ENCODE peak calls at places on chromosomes 11 and 22, in five cellular contexts. One of them, this sample, is unnamed.

GRCh38 chr11:129278586-129279319 is 86.6 kb upstream of the ARHGAP32 start:
- DNase-seq in Daoy: peak
- DNase-seq in Right ventricle myocardium superior: no peak
- DNase-seq in activated CD4-positive, alpha-beta T cell treated with anti-CD3 and anti-CD28 coated beads, Interleukin-2, amount 50 U/mL, for 24 hours: no peak
- DNase-seq in ovary: peak
- DNase-seq in this sample: no peak

GRCh38 chr11:35260342-35260985 is 121.5 kb downstream of the CD44 start:
- DNase-seq in Daoy: peak
- DNase-seq in Right ventricle myocardium superior: no peak
- DNase-seq in activated CD4-positive, alpha-beta T cell treated with anti-CD3 and anti-CD28 coated beads, Interleukin-2, amount 50 U/mL, for 24 hours: no peak
- DNase-seq in ovary: no peak
- DNase-seq in this sample: no peak

GRCh38 chr11:975824-976223 is 50.2 kb downstream of the AP2A2 start:
- DNase-seq in Daoy: peak
- DNase-seq in Right ventricle myocardium superior: no peak
- DNase-seq in activated CD4-positive, alpha-beta T cell treated with anti-CD3 and anti-CD28 coated beads, Interleukin-2, amount 50 U/mL, for 24 hours: no peak
- DNase-seq in ovary: no peak
- DNase-seq in this sample: peak

GRCh38 chr11:19868281-19868821 is 155.7 kb downstream of the NAV2 start:
- DNase-seq in Daoy: peak
- DNase-seq in Right ventricle myocardium superior: peak
- DNase-seq in activated CD4-positive, alpha-beta T cell treated with anti-CD3 and anti-CD28 coated beads, Interleukin-2, amount 50 U/mL, for 24 hours: no peak
- DNase-seq in ovary: no peak
- DNase-seq in this sample: no peak

GRCh38 chr11:11519184-11519583 is 102.6 kb downstream of the GALNT18 start:
- DNase-seq in Daoy: peak
- DNase-seq in Right ventricle myocardium superior: no peak
- DNase-seq in activated CD4-positive, alpha-beta T cell treated with anti-CD3 and anti-CD28 coated beads, Interleukin-2, amount 50 U/mL, for 24 hours: no peak
- DNase-seq in ovary: no peak
- DNase-seq in this sample: no peak

GRCh38 chr11:103016031-103016430 is 60.5 kb upstream of the MMP13 start:
- DNase-seq in Daoy: no peak
- DNase-seq in Right ventricle myocardium superior: no peak
- DNase-seq in activated CD4-positive, alpha-beta T cell treated with anti-CD3 and anti-CD28 coated beads, Interleukin-2, amount 50 U/mL, for 24 hours: no peak
- DNase-seq in ovary: no peak
- DNase-seq in this sample: no peak

GRCh38 chr11:129391350-129391749 is 15.7 kb downstream of the BARX2 start:
- DNase-seq in Daoy: no peak
- DNase-seq in Right ventricle myocardium superior: no peak
- DNase-seq in activated CD4-positive, alpha-beta T cell treated with anti-CD3 and anti-CD28 coated beads, Interleukin-2, amount 50 U/mL, for 24 hours: no peak
- DNase-seq in ovary: no peak
- DNase-seq in this sample: no peak

GRCh38 chr11:45924036-45924915 is 1.8 kb downstream of the LARGE2 start:
- DNase-seq in Daoy: no peak
- DNase-seq in Right ventricle myocardium superior: peak
- DNase-seq in activated CD4-positive, alpha-beta T cell treated with anti-CD3 and anti-CD28 coated beads, Interleukin-2, amount 50 U/mL, for 24 hours: no peak
- DNase-seq in ovary: peak
- DNase-seq in this sample: no peak

GRCh38 chr22:49657275-49657973 is 170.2 kb downstream of the BRD1 start:
- DNase-seq in Daoy: peak
- DNase-seq in Right ventricle myocardium superior: peak
- DNase-seq in activated CD4-positive, alpha-beta T cell treated with anti-CD3 and anti-CD28 coated beads, Interleukin-2, amount 50 U/mL, for 24 hours: peak
- DNase-seq in ovary: no peak
- DNase-seq in this sample: no peak

GRCh38 chr11:61853698-61854169 is 25.6 kb downstream of the FADS2 start:
- DNase-seq in Daoy: no peak
- DNase-seq in Right ventricle myocardium superior: no peak
- DNase-seq in activated CD4-positive, alpha-beta T cell treated with anti-CD3 and anti-CD28 coated beads, Interleukin-2, amount 50 U/mL, for 24 hours: no peak
- DNase-seq in ovary: no peak
- DNase-seq in this sample: no peak

GRCh38 chr11:57073121-57073520 is 84.4 kb downstream of the OR5AK2 start:
- DNase-seq in Daoy: no peak
- DNase-seq in Right ventricle myocardium superior: no peak
- DNase-seq in activated CD4-positive, alpha-beta T cell treated with anti-CD3 and anti-CD28 coated beads, Interleukin-2, amount 50 U/mL, for 24 hours: no peak
- DNase-seq in ovary: no peak
- DNase-seq in this sample: no peak

GRCh38 chr11:45162064-45162375 is 15.6 kb downstream of the PRDM11 start:
- DNase-seq in Daoy: no peak
- DNase-seq in Right ventricle myocardium superior: no peak
- DNase-seq in activated CD4-positive, alpha-beta T cell treated with anti-CD3 and anti-CD28 coated beads, Interleukin-2, amount 50 U/mL, for 24 hours: no peak
- DNase-seq in ovary: no peak
- DNase-seq in this sample: no peak

GRCh38 chr11:65308281-65308891 is 6.3 kb upstream of the CDC42EP2 start:
- DNase-seq in Daoy: peak
- DNase-seq in Right ventricle myocardium superior: peak
- DNase-seq in activated CD4-positive, alpha-beta T cell treated with anti-CD3 and anti-CD28 coated beads, Interleukin-2, amount 50 U/mL, for 24 hours: no peak
- DNase-seq in ovary: no peak
- DNase-seq in this sample: no peak

GRCh38 chr22:30001459-30001858 is 78.8 kb upstream of the HORMAD2 start:
- DNase-seq in Daoy: no peak
- DNase-seq in Right ventricle myocardium superior: no peak
- DNase-seq in activated CD4-positive, alpha-beta T cell treated with anti-CD3 and anti-CD28 coated beads, Interleukin-2, amount 50 U/mL, for 24 hours: no peak
- DNase-seq in ovary: no peak
- DNase-seq in this sample: no peak

GRCh38 chr22:43483266-43483665 is 71.5 kb downstream of the MPPED1 start:
- DNase-seq in Daoy: no peak
- DNase-seq in Right ventricle myocardium superior: no peak
- DNase-seq in activated CD4-positive, alpha-beta T cell treated with anti-CD3 and anti-CD28 coated beads, Interleukin-2, amount 50 U/mL, for 24 hours: no peak
- DNase-seq in ovary: no peak
- DNase-seq in this sample: no peak

This sample was measured in dorsolateral prefrontal cortex.